ENCODE peak calls at places on chromosomes 5 and 9, in nine cellular contexts. F, R, I, L, W, P, G, X and N are unnamed samples.

GRCh38 chr5:119076080-119076479 is 5.2 kb downstream of the DMXL1 start:
- DNase-seq in F (no peak), I (no peak), P (no peak), W (no peak), R (no peak), L (no peak), X (no peak), G (no peak), N (no peak)

GRCh38 chr5:143031781-143032724 is 261.9 kb downstream of the ARHGAP26 start:
- DNase-seq in F (no peak), I (no peak), X (no peak), L (no peak), W (no peak), P (no peak), G (no peak), R (no peak), N (no peak)

GRCh38 chr5:158194561-158194961 is 335.6 kb upstream of the CLINT1 start:
- DNase-seq in F (no peak), G (no peak), X (no peak), L (no peak), I (no peak), P (no peak), W (no peak), R (no peak), N (no peak)

GRCh38 chr9:31355965-31356364 is 1028.5 kb upstream of the ACO1 start:
- DNase-seq in G (no peak), X (no peak), W (no peak), R (no peak), F (no peak), P (no peak), I (no peak), L (no peak), N (no peak)

GRCh38 chr5:78647838-78648358 is 674 bp downstream of the LHFPL2 start:
- DNase-seq in L (no peak), I (peak; percentile 67), G (no peak), X (peak; percentile 57), R (no peak), F (peak; percentile 61), P (no peak), W (peak; percentile 57), N (peak; percentile 82)

GRCh38 chr5:176780071-176780850 is 30.1 kb upstream of the UNC5A start:
- DNase-seq in L (no peak), G (no peak), W (no peak), R (no peak), F (no peak), P (no peak), I (no peak), X (no peak), N (no peak)

GRCh38 chr5:2475902-2476301 is 275.6 kb downstream of the IRX2 start:
- DNase-seq in R (no peak), X (no peak), L (no peak), P (no peak), G (no peak), F (no peak), W (no peak), I (no peak), N (no peak)

GRCh38 chr9:78566948-78567675 is 270.2 kb downstream of the PSAT1 start:
- DNase-seq in R (no peak), G (no peak), P (no peak), W (peak; percentile 31), X (no peak), I (no peak), L (no peak), F (no peak), N (peak; percentile 78)

GRCh38 chr9:73911814-73912213 is 585.3 kb upstream of the RORB start:
- DNase-seq in F (no peak), L (no peak), X (no peak), R (no peak), I (peak; percentile 4), P (no peak), G (no peak), W (no peak), N (no peak)

GRCh38 chr9:108991479-108991878 is 21.8 kb downstream of the CTNNAL1 start:
- DNase-seq in F (no peak), W (no peak), G (no peak), X (peak; percentile 80), R (no peak), L (no peak), P (no peak), I (no peak), N (no peak)

GRCh38 chr5:13941468-13941867 is 3.0 kb downstream of the DNAH5 start:
- DNase-seq in G (no peak), W (no peak), I (no peak), X (no peak), P (no peak), F (no peak), R (no peak), L (no peak), N (no peak)

GRCh38 chr9:98150164-98150563 is 31.1 kb upstream of the TRIM14 start:
- DNase-seq in R (no peak), F (no peak), W (no peak), X (no peak), P (no peak), I (no peak), L (no peak), G (no peak), N (no peak)

GRCh38 chr5:3347741-3348140 is 247.9 kb upstream of the IRX1 start:
- DNase-seq in X (no peak), P (no peak), I (no peak), R (no peak), G (no peak), F (no peak), W (no peak), L (no peak), N (no peak)

GRCh38 chr5:15966066-15966640 is 213.4 kb downstream of the MARCHF11 start:
- DNase-seq in I (no peak), R (no peak), F (no peak), G (no peak), W (no peak), L (no peak), X (no peak), P (no peak), N (no peak)

GRCh38 chr5:148791334-148791667 is 35.1 kb upstream of the ADRB2 start:
- DNase-seq in P (no peak), F (no peak), X (peak; percentile 13), G (peak; percentile 58), W (peak; percentile 32), L (peak; percentile 81), I (no peak), R (no peak), N (peak; percentile 45)

GRCh38 chr9:20770947-20771346 is 86.9 kb downstream of the FOCAD start:
- DNase-seq in G (no peak), W (no peak), X (no peak), L (no peak), I (no peak), R (no peak), P (no peak), F (no peak), N (no peak)

GRCh38 chr5:54624671-54625583 is 107.4 kb downstream of the SNX18 start:
- DNase-seq in W (peak; percentile 90), R (no peak), P (no peak), X (peak; percentile 63), I (peak; percentile 49), G (no peak), L (no peak), F (no peak), N (no peak)

GRCh38 chr9:23153058-23153457 is 673.0 kb downstream of the ELAVL2 start:
- DNase-seq in G (no peak), P (no peak), W (no peak), I (no peak), R (no peak), L (peak; percentile 2), X (no peak), F (no peak), N (no peak)
- TF ChIP-seq CTCF in G (peak; percentile 13), P (peak; percentile 15), W (no peak), I (no peak), R (no peak), L (peak; percentile 23), X (peak; percentile 8), F (no peak), N (no peak)

DNA sequence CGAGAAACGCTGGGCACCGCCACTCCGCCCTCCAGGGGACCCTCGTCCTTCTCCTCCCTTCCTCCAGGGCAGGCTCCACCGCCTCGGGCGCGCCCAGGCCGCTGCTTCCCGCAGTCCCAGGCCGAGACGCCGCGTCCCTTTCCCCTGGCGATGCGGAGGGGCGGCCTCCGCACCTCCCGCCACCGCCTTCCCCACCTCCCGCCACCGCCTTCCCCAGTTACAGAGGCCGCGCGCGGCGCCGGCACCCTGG is 240 bp downstream of the TXN start:
- DNase-seq in P (no peak), R (no peak), L (peak; percentile 62), G (no peak), X (no peak), I (no peak), W (no peak), F (no peak), N (no peak)
- H3K4me3 ChIP-seq in P (peak overlapping the region; percentile 76), R (peak overlapping the region; percentile 88), L (peak overlapping the region; percentile 71), G (peak overlapping the region; percentile 72), X (peak overlapping the region; percentile 88), I (peak overlapping the region; percentile 80), W (peak overlapping the region; percentile 87), F (peak overlapping the region; percentile 90), N (peak overlapping the region; percentile 85)

GRCh38 chr5:165031361-165031760 is 1525.9 kb downstream of the MAT2B start:
- DNase-seq in R (no peak), G (no peak), P (no peak), F (no peak), X (no peak), W (no peak), L (no peak), I (no peak), N (no peak)

GRCh38 chr5:165026971-165027370 is 1521.6 kb downstream of the MAT2B start:
- DNase-seq in G (no peak), L (no peak), I (no peak), P (no peak), R (no peak), W (no peak), X (no peak), F (no peak), N (no peak)

DNA sequence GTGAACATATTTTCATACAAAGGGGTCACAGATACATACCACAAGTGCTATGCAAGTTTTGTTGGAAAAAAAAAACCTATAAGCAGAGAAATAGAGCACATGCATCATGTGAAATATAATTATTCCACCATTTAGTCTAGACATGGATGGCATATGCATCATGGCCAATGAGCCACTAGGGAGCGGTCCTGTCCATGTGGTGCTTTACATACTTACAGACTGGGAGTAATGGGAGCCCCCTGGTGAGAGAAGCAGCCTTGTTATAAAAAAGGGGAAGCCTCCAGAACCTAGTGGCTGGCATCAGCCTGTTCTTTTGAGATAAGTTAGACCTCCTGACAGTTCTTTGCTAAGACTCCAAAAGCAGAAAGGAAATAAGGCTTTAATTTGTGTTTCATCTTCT is 1524.1 kb downstream of the MAT2B start:
- DNase-seq in W (no peak), R (no peak), P (no peak), F (no peak), X (no peak), L (peak; percentile 16), I (peak; percentile 54), G (no peak), N (no peak)
- TF ChIP-seq CTCF in W (no peak), R (no peak), P (no peak), F (no peak), X (no peak), L (peak; percentile 20), I (peak; percentile 40), G (no peak), N (no peak)

DNA sequence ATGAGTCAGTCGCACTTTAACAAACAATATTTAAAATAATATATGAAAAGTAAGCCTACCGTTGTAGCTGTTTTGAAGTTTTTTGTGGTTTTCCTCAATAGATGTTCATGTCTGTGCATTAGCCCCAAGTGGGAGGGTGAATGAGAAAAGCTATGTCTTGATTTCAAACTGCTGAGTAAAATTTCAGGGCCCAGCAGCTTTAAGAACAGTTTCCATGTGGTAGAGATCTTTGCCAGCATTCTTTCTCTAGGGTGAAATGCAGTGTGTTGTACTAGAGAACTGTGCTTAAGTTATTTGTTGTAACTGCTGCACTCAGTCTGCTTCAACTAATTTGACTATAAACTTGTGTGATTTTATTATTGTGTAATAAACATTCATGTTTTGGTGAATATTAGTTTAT is at the start of gene OGN:
- DNase-seq in G (no peak), W (peak; percentile 62), L (no peak), P (no peak), X (peak; percentile 76), I (peak; percentile 39), R (no peak), F (no peak), N (peak; percentile 14)
- H3K4me3 ChIP-seq in G (no peak within 1 kb of the TSS), W (no peak within 1 kb of the TSS), L (no peak within 1 kb of the TSS), P (no peak within 1 kb of the TSS), X (peak within 1 kb of the TSS; percentile 50), I (no peak within 1 kb of the TSS), R (no peak within 1 kb of the TSS), F (peak within 1 kb of the TSS; percentile 41), N (peak within 1 kb of the TSS; percentile 55)